ENCODE peak calls at places on chromosomes 3 and 15, in five cellular contexts. One of them, this sample, is unnamed.
A peak's percentile ranks its signal among the peaks of the same experiment; 100 is the strongest.

GRCh38 chr3:31321620-31322019 is 211.1 kb upstream of the STT3B start:
- DNase-seq in myocyte: no peak
- DNase-seq in mesenteric fat pad: no peak
- DNase-seq in psoas muscle: no peak
- DNase-seq in SJSA1: no peak
- DNase-seq in this sample: no peak

GRCh38 chr3:5188419-5189405 is 1.2 kb downstream of the EDEM1 start:
- DNase-seq in myocyte: peak; percentile 25
- DNase-seq in SJSA1: peak; percentile 41
- DNase-seq in mesenteric fat pad: no peak
- DNase-seq in psoas muscle: no peak
- DNase-seq in this sample: no peak

GRCh38 chr15:89912674-89913396 is at the start of gene ARPIN:
- DNase-seq in psoas muscle: peak; percentile 74
- DNase-seq in SJSA1: peak; percentile 55
- DNase-seq in mesenteric fat pad: peak; percentile 89
- DNase-seq in myocyte: peak; percentile 62
- DNase-seq in this sample: peak; percentile 77

GRCh38 chr3:43923101-43923979 is 232.6 kb downstream of the ABHD5 start:
- DNase-seq in mesenteric fat pad: no peak
- DNase-seq in psoas muscle: no peak
- DNase-seq in SJSA1: no peak
- DNase-seq in myocyte: peak; percentile 69
- DNase-seq in this sample: no peak

GRCh38 chr15:80483656-80484055 is 79.5 kb downstream of the ARNT2 start:
- DNase-seq in psoas muscle: no peak
- DNase-seq in myocyte: peak; percentile 73
- DNase-seq in mesenteric fat pad: no peak
- DNase-seq in SJSA1: no peak
- DNase-seq in this sample: no peak

GRCh38 chr15:29812384-29812694 is 9.9 kb downstream of the TJP1 start:
- DNase-seq in mesenteric fat pad: no peak
- DNase-seq in SJSA1: no peak
- DNase-seq in myocyte: no peak
- DNase-seq in psoas muscle: no peak
- DNase-seq in this sample: no peak

GRCh38 chr3:81492048-81492447 is 269.4 kb downstream of the GBE1 start:
- DNase-seq in SJSA1: no peak
- DNase-seq in myocyte: no peak
- DNase-seq in mesenteric fat pad: no peak
- DNase-seq in psoas muscle: no peak
- DNase-seq in this sample: no peak

GRCh38 chr3:32930161-32930560 is 21.3 kb upstream of the CCR4 start:
- DNase-seq in myocyte: no peak
- DNase-seq in mesenteric fat pad: no peak
- DNase-seq in SJSA1: no peak
- DNase-seq in psoas muscle: no peak
- DNase-seq in this sample: no peak

GRCh38 chr3:21803604-21804003 is 52.6 kb upstream of the ZNF385D start:
- DNase-seq in SJSA1: no peak
- DNase-seq in myocyte: no peak
- DNase-seq in psoas muscle: no peak
- DNase-seq in mesenteric fat pad: no peak
- DNase-seq in this sample: no peak

GRCh38 chr3:169771651-169772529 is 1.3 kb upstream of the MYNN start:
- DNase-seq in psoas muscle: peak; percentile 60
- DNase-seq in SJSA1: peak; percentile 90
- DNase-seq in myocyte: peak; percentile 84
- DNase-seq in mesenteric fat pad: no peak
- DNase-seq in this sample: peak; percentile 47

GRCh38 chr3:142925140-142925539 is 36.3 kb upstream of the PCOLCE2 start:
- DNase-seq in mesenteric fat pad: no peak
- DNase-seq in myocyte: no peak
- DNase-seq in SJSA1: no peak
- DNase-seq in psoas muscle: no peak
- DNase-seq in this sample: no peak

GRCh38 chr3:31536417-31536991 is 3.8 kb downstream of the STT3B start:
- DNase-seq in psoas muscle: no peak
- DNase-seq in myocyte: no peak
- DNase-seq in SJSA1: no peak
- DNase-seq in mesenteric fat pad: no peak
- DNase-seq in this sample: no peak

GRCh38 chr3:141181819-141182218 is 49.8 kb upstream of the PXYLP1 start:
- DNase-seq in mesenteric fat pad: no peak
- DNase-seq in psoas muscle: no peak
- DNase-seq in SJSA1: no peak
- DNase-seq in myocyte: no peak
- DNase-seq in this sample: no peak

GRCh38 chr3:11140054-11140712 is 14.1 kb upstream of the HRH1 start:
- DNase-seq in SJSA1: no peak
- DNase-seq in myocyte: peak; percentile 90
- DNase-seq in psoas muscle: no peak
- DNase-seq in mesenteric fat pad: no peak
- DNase-seq in this sample: peak; percentile 67

GRCh38 chr3:138470687-138471086 is 36.3 kb downstream of the ESYT3 start:
- DNase-seq in SJSA1: no peak
- DNase-seq in myocyte: no peak
- DNase-seq in mesenteric fat pad: peak; percentile 65
- DNase-seq in psoas muscle: no peak
- DNase-seq in this sample: no peak

GRCh38 chr3:179682681-179683080 is 29.8 kb downstream of the USP13 start:
- DNase-seq in psoas muscle: no peak
- DNase-seq in SJSA1: no peak
- DNase-seq in myocyte: no peak
- DNase-seq in mesenteric fat pad: no peak
- DNase-seq in this sample: no peak

GRCh38 chr3:191235331-191236314 is 36.6 kb downstream of the OSTN start:
- DNase-seq in myocyte: peak; percentile 27
- DNase-seq in mesenteric fat pad: no peak
- DNase-seq in psoas muscle: no peak
- DNase-seq in SJSA1: no peak
- DNase-seq in this sample: no peak

GRCh38 chr3:138348950-138349739 is 766 bp downstream of the MRAS start:
- DNase-seq in psoas muscle: peak; percentile 61
- DNase-seq in myocyte: peak; percentile 65
- DNase-seq in SJSA1: peak; percentile 44
- DNase-seq in mesenteric fat pad: peak; percentile 83
- DNase-seq in this sample: peak; percentile 69

GRCh38 chr3:12556243-12556722 is 604 bp upstream of the MKRN2 start:
- DNase-seq in myocyte: no peak
- DNase-seq in mesenteric fat pad: no peak
- DNase-seq in SJSA1: no peak
- DNase-seq in psoas muscle: no peak
- DNase-seq in this sample: no peak

GRCh38 chr15:63332367-63333078 is 49.1 kb downstream of the CA12 start:
- DNase-seq in myocyte: peak; percentile 69
- DNase-seq in psoas muscle: no peak
- DNase-seq in SJSA1: peak; percentile 87
- DNase-seq in mesenteric fat pad: no peak
- DNase-seq in this sample: no peak

GRCh38 chr3:23686535-23686934 is 119.2 kb upstream of the UBE2E1 start:
- DNase-seq in psoas muscle: no peak
- DNase-seq in SJSA1: no peak
- DNase-seq in myocyte: peak; percentile 20
- DNase-seq in mesenteric fat pad: no peak
- DNase-seq in this sample: no peak

GRCh38 chr3:8760091-8760490 is 9.3 kb downstream of the OXTR start:
- DNase-seq in mesenteric fat pad: no peak
- DNase-seq in SJSA1: no peak
- DNase-seq in psoas muscle: no peak
- DNase-seq in myocyte: peak; percentile 69
- DNase-seq in this sample: no peak

GRCh38 chr3:171150945-171151344 is 124.4 kb upstream of the SLC2A2 start:
- DNase-seq in SJSA1: no peak
- DNase-seq in psoas muscle: no peak
- DNase-seq in mesenteric fat pad: no peak
- DNase-seq in myocyte: no peak
- DNase-seq in this sample: no peak

GRCh38 chr3:186411994-186412393 is 50.0 kb upstream of the DGKG start:
- DNase-seq in SJSA1: no peak
- DNase-seq in psoas muscle: no peak
- DNase-seq in myocyte: no peak
- DNase-seq in mesenteric fat pad: no peak
- DNase-seq in this sample: no peak

GRCh38 chr15:57752426-57752825 is 45.9 kb downstream of the POLR2M start:
- DNase-seq in mesenteric fat pad: no peak
- DNase-seq in psoas muscle: peak; percentile 63
- DNase-seq in SJSA1: no peak
- DNase-seq in myocyte: no peak
- DNase-seq in this sample: no peak

GRCh38 chr15:62240697-62241096 is 75.6 kb upstream of the C2CD4B start:
- DNase-seq in mesenteric fat pad: no peak
- DNase-seq in myocyte: no peak
- DNase-seq in psoas muscle: no peak
- DNase-seq in SJSA1: no peak
- DNase-seq in this sample: no peak

GRCh38 chr3:27290760-27291159 is 78.4 kb downstream of the NEK10 start:
- DNase-seq in SJSA1: no peak
- DNase-seq in mesenteric fat pad: no peak
- DNase-seq in psoas muscle: no peak
- DNase-seq in myocyte: no peak
- DNase-seq in this sample: no peak

GRCh38 chr15:43276563-43277200 is 10.0 kb upstream of the TGM5 start:
- DNase-seq in mesenteric fat pad: peak; percentile 67
- DNase-seq in SJSA1: no peak
- DNase-seq in myocyte: no peak
- DNase-seq in psoas muscle: no peak
- DNase-seq in this sample: no peak

GRCh38 chr3:33146791-33147445 is 33.1 kb downstream of the CRTAP start:
- DNase-seq in mesenteric fat pad: no peak
- DNase-seq in psoas muscle: no peak
- DNase-seq in SJSA1: no peak
- DNase-seq in myocyte: peak; percentile 95
- DNase-seq in this sample: no peak

GRCh38 chr3:33929813-33930212 is 131.4 kb downstream of the PDCD6IP start:
- DNase-seq in mesenteric fat pad: no peak
- DNase-seq in psoas muscle: no peak
- DNase-seq in SJSA1: no peak
- DNase-seq in myocyte: no peak
- DNase-seq in this sample: no peak

GRCh38 chr3:196688349-196688748 is 23.7 kb downstream of the CEP19 start:
- DNase-seq in mesenteric fat pad: no peak
- DNase-seq in myocyte: peak; percentile 29
- DNase-seq in SJSA1: no peak
- DNase-seq in psoas muscle: no peak
- DNase-seq in this sample: peak; percentile 72

GRCh38 chr3:127373701-127374625 is 86.1 kb upstream of the PRR20G start:
- DNase-seq in mesenteric fat pad: peak; percentile 84
- DNase-seq in SJSA1: no peak
- DNase-seq in psoas muscle: no peak
- DNase-seq in myocyte: peak; percentile 3
- DNase-seq in this sample: no peak

GRCh38 chr3:127819656-127820055 is 2.7 kb downstream of the MGLL start:
- DNase-seq in SJSA1: no peak
- DNase-seq in myocyte: no peak
- DNase-seq in psoas muscle: no peak
- DNase-seq in mesenteric fat pad: no peak
- DNase-seq in this sample: no peak

GRCh38 chr15:45355860-45356259 is 22.5 kb downstream of the GATM start:
- DNase-seq in psoas muscle: no peak
- DNase-seq in SJSA1: no peak
- DNase-seq in mesenteric fat pad: no peak
- DNase-seq in myocyte: no peak
- DNase-seq in this sample: no peak

GRCh38 chr3:14806641-14807263 is 12.0 kb upstream of the FGD5 start:
- DNase-seq in psoas muscle: peak; percentile 45
- DNase-seq in myocyte: peak; percentile 31
- DNase-seq in SJSA1: no peak
- DNase-seq in mesenteric fat pad: no peak
- DNase-seq in this sample: peak; percentile 35

GRCh38 chr15:61916104-61916503 is 144.1 kb downstream of the VPS13C start:
- DNase-seq in myocyte: peak; percentile 68
- DNase-seq in psoas muscle: no peak
- DNase-seq in SJSA1: no peak
- DNase-seq in mesenteric fat pad: no peak
- DNase-seq in this sample: no peak

GRCh38 chr3:160038862-160039562 is 50.4 kb downstream of the IL12A start:
- DNase-seq in mesenteric fat pad: no peak
- DNase-seq in SJSA1: no peak
- DNase-seq in psoas muscle: peak; percentile 50
- DNase-seq in myocyte: peak; percentile 34
- DNase-seq in this sample: peak; percentile 61

GRCh38 chr3:69490971-69491370 is 105.1 kb upstream of the FRMD4B start:
- DNase-seq in SJSA1: no peak
- DNase-seq in myocyte: no peak
- DNase-seq in psoas muscle: no peak
- DNase-seq in mesenteric fat pad: no peak
- DNase-seq in this sample: no peak

GRCh38 chr3:9503283-9503682 is 50.3 kb downstream of the LHFPL4 start:
- DNase-seq in mesenteric fat pad: no peak
- DNase-seq in psoas muscle: peak; percentile 62
- DNase-seq in SJSA1: peak; percentile 48
- DNase-seq in myocyte: peak; percentile 68
- DNase-seq in this sample: peak; percentile 65